ENCODE peak calls at places on chromosomes 13 and 19, in four cellular contexts. T is DMS153; B is activated T-helper 1 cell treated with anti-CD3 and anti-CD28 coated beads, Interleukin-12 subunit alpha, Interleukin-12 subunit beta, Interleukin-2, Interleukin-4 antibody, amounts not matched to agents 30 ng/mL and 10 ng/mL and 1 ng/mL, durations not matched to agents 14 hours and 24 hours and 36 hours; E is mucosa of gallbladder. Y is an unnamed sample.

GRCh38 chr13:73334459-73334858 is 275.7 kb downstream of the KLF5 start:
- DNase-seq in T (no peak), B (no peak), E (no peak), Y (no peak)

GRCh38 chr13:42048625-42049453 is at the start of gene DGKH:
- DNase-seq in T (peak), B (peak), E (peak), Y (peak)

GRCh38 chr13:28819748-28820098 is 416 bp upstream of the MTUS2 start:
- DNase-seq in T (no peak), B (peak), E (peak), Y (no peak)

GRCh38 chr19:7292950-7293794 is 1.0 kb downstream of the INSR start:
- DNase-seq in T (no peak), B (no peak), E (no peak), Y (no peak)

GRCh38 chr19:23392706-23393105 is 2.6 kb downstream of the ZNF91 start:
- DNase-seq in T (no peak), B (no peak), E (no peak), Y (no peak)

GRCh38 chr13:87295636-87296035 is 375.5 kb upstream of the SLITRK5 start:
- DNase-seq in T (no peak), B (no peak), E (no peak), Y (no peak)

GRCh38 chr13:79772811-79773210 is 291.9 kb downstream of the NDFIP2 start:
- DNase-seq in T (no peak), B (no peak), E (no peak), Y (no peak)

GRCh38 chr19:38413416-38413815 is 10.5 kb downstream of the FAM98C start:
- DNase-seq in T (no peak), B (no peak), E (no peak), Y (no peak)

GRCh38 chr19:56827708-56828107 is 12.8 kb downstream of the PEG3 start:
- DNase-seq in T (no peak), B (no peak), E (no peak), Y (no peak)

GRCh38 chr13:33057019-33057785 is 41.0 kb downstream of the KL start:
- DNase-seq in T (no peak), B (no peak), E (no peak), Y (no peak)

GRCh38 chr19:29329460-29330134 is 116.6 kb upstream of the UQCRFS1 start:
- DNase-seq in T (no peak), B (no peak), E (no peak), Y (no peak)

GRCh38 chr13:27915301-27916207 is 4.2 kb upstream of the PDX1 start:
- DNase-seq in T (no peak), B (no peak), E (no peak), Y (no peak)

GRCh38 chr13:76799696-76800095 is 86.5 kb downstream of the KCTD12 start:
- DNase-seq in T (peak), B (no peak), E (no peak), Y (no peak)

GRCh38 chr19:10520652-10521318 is 3.5 kb upstream of the S1PR5 start:
- DNase-seq in T (no peak), B (no peak), E (no peak), Y (no peak)

GRCh38 chr13:26486550-26486949 is 70.9 kb upstream of the WASF3 start:
- DNase-seq in T (no peak), B (no peak), E (no peak), Y (no peak)

GRCh38 chr13:21006141-21007005 is 55.0 kb downstream of the LATS2 start:
- DNase-seq in T (no peak), B (no peak), E (no peak), Y (no peak)

GRCh38 chr13:74062933-74063332 is 71.3 kb downstream of the KLF12 start:
- DNase-seq in T (no peak), B (no peak), E (peak), Y (no peak)

GRCh38 chr13:57582032-57582431 is 49.5 kb upstream of the PCDH17 start:
- DNase-seq in T (no peak), B (no peak), E (no peak), Y (no peak)

GRCh38 chr19:5954293-5954692 is 23.6 kb downstream of the RANBP3 start:
- DNase-seq in T (peak), B (no peak), E (no peak), Y (no peak)

GRCh38 chr19:44576843-44577565 is 36.4 kb upstream of the IGSF23 start:
- DNase-seq in T (no peak), B (no peak), E (peak), Y (no peak)

GRCh38 chr13:93413972-93414717 is 187.5 kb downstream of the GPC6 start:
- DNase-seq in T (no peak), B (no peak), E (no peak), Y (no peak)

GRCh38 chr13:92896842-92897241 is 329.8 kb upstream of the GPC6 start:
- DNase-seq in T (peak), B (no peak), E (no peak), Y (no peak)

GRCh38 chr19:18995804-18996241 is 37.5 kb downstream of the SUGP2 start:
- DNase-seq in T (no peak), B (no peak), E (peak), Y (no peak)

GRCh38 chr13:96925869-96926628 is 68.2 kb downstream of the OXGR1 start:
- DNase-seq in T (peak), B (no peak), E (no peak), Y (no peak)

GRCh38 chr19:18204394-18205179 is 745 bp upstream of the RAB3A start:
- DNase-seq in T (peak), B (no peak), E (peak), Y (no peak)

GRCh38 chr13:20348645-20349408 is 116.7 kb upstream of the GJB6 start:
- DNase-seq in T (no peak), B (no peak), E (no peak), Y (no peak)